ENCODE peak calls at places on chromosome 18, in six cellular contexts. T is fibroblast of lung, I is Panc1, P is uterus, O is mesendoderm, A is IMR-90. G is an unnamed sample. For H3K27me3, the result is how much of the 10 kb centered on the place peaks cover.

GRCh38 chr18:70418551-70419311 is 129.9 kb downstream of the SOCS6 start:
- DNase-seq in P (no peak), I (no peak), A (peak), T (peak), O (no peak), G (no peak)

GRCh38 chr18:44969214-44969842 is 288.6 kb downstream of the SETBP1 start:
- DNase-seq in T (no peak), O (no peak), A (no peak), I (no peak), P (no peak), G (peak)

GRCh38 chr18:4040391-4041172 is 414.5 kb downstream of the DLGAP1 start:
- DNase-seq in T (no peak), I (no peak), P (no peak), A (no peak), O (no peak), G (peak)

GRCh38 chr18:41320090-41320489 is 634.9 kb upstream of the PIK3C3 start:
- DNase-seq in A (no peak), P (no peak), I (no peak), T (no peak), O (peak), G (no peak)

GRCh38 chr18:35588995-35589394 is 7.5 kb downstream of the GALNT1 start:
- DNase-seq in P (no peak), O (peak), A (no peak), I (no peak), T (no peak), G (peak)

GRCh38 chr18:652131-652530 is 5.3 kb upstream of the TYMS start:
- DNase-seq in T (peak), A (no peak), O (no peak), I (no peak), P (no peak), G (no peak)

GRCh38 chr18:24400587-24400986 is 3.0 kb upstream of the OSBPL1A start:
- DNase-seq in T (peak), O (no peak), A (no peak), P (no peak), I (no peak), G (no peak)

GRCh38 chr18:27921904-27922541 is 254.9 kb downstream of the CDH2 start:
- DNase-seq in O (peak), P (no peak), A (peak), T (peak), I (no peak), G (peak)

GRCh38 chr18:77069931-77070330 is 62.7 kb downstream of the MBP start:
- DNase-seq in O (no peak), T (no peak), A (no peak), I (no peak), P (no peak), G (no peak)

GRCh38 chr18:36592282-36592681 is 236.5 kb downstream of the TPGS2 start:
- DNase-seq in I (no peak), T (peak), P (no peak), O (no peak), A (peak), G (no peak)

GRCh38 chr18:62663731-62664336 is 51.5 kb upstream of the PHLPP1 start:
- DNase-seq in T (peak), A (peak), I (no peak), P (no peak), O (peak), G (no peak)

GRCh38 chr18:8139127-8139591 is 470.1 kb upstream of the RAB12 start:
- DNase-seq in P (peak), O (no peak), I (no peak), A (no peak), T (no peak), G (peak)

GRCh38 chr18:41967680-41968079 is 12.6 kb downstream of the PIK3C3 start:
- DNase-seq in A (no peak), T (no peak), I (no peak), P (no peak), O (no peak), G (no peak)

GRCh38 chr18:46250084-46250811 is 146.1 kb downstream of the HAUS1 start:
- DNase-seq in I (no peak), P (no peak), T (peak), O (peak), A (peak), G (peak)

GRCh38 chr18:63210531-63210930 is 109.0 kb downstream of the BCL2 start:
- DNase-seq in O (no peak), A (no peak), P (no peak), T (no peak), I (no peak), G (no peak)

GRCh38 chr18:54742654-54743053 is 85.6 kb upstream of the RAB27B start:
- DNase-seq in P (peak), I (no peak), A (peak), T (peak), O (no peak), G (peak)

GRCh38 chr18:55500316-55501086 is 87.5 kb downstream of the TCF4 start:
- DNase-seq in A (peak), T (peak), I (no peak), O (no peak), P (no peak), G (peak)

GRCh38 chr18:26818461-26818860 is 47.0 kb downstream of the AQP4 start:
- DNase-seq in T (no peak), P (no peak), O (no peak), I (no peak), A (no peak), G (no peak)

GRCh38 chr18:63683152-63683551 is 19.6 kb upstream of the SERPINB11 start:
- DNase-seq in I (no peak), P (no peak), O (peak), T (peak), A (peak), G (peak)

GRCh38 chr18:31835528-31836138 is 75.0 kb upstream of the SLC25A52 start:
- DNase-seq in I (no peak), P (no peak), T (peak), O (no peak), A (peak), G (no peak)

GRCh38 chr18:58117685-58118403 is 73.8 kb downstream of the NEDD4L start:
- DNase-seq in I (peak), T (peak), O (no peak), A (peak), P (no peak), G (peak)

GRCh38 chr18:23572012-23572411 is 14.3 kb downstream of the NPC1 start:
- DNase-seq in I (no peak), T (no peak), O (no peak), A (no peak), P (no peak), G (no peak)

GRCh38 chr18:76524900-76525698 is 30.1 kb upstream of the ZNF516 start:
- DNase-seq in O (peak), A (peak), P (peak), I (no peak), T (peak), G (peak)

GRCh38 chr18:30622104-30622503 is 420.4 kb downstream of the DSC3 start:
- DNase-seq in I (no peak), A (no peak), T (no peak), P (no peak), O (no peak), G (no peak)

GRCh38 chr18:3129053-3129864 is 90.5 kb downstream of the MYOM1 start:
- DNase-seq in A (peak), O (peak), P (peak), I (peak), T (peak), G (peak)

GRCh38 chr18:3332376-3332775 is 70.4 kb downstream of the MYL12B start:
- DNase-seq in O (no peak), P (no peak), T (peak), I (no peak), A (peak), G (peak)

GRCh38 chr18:11710578-11710977 is 21.5 kb downstream of the GNAL start:
- DNase-seq in I (no peak), P (no peak), A (no peak), T (no peak), O (no peak), G (no peak)
- H3K27me3 ChIP-seq in I (under half), P (under half), A (under half), T (under half), O (under half), G (under half)

GRCh38 chr18:51193621-51194287 is 3.7 kb downstream of the MEX3C start:
- DNase-seq in T (peak), I (no peak), A (peak), O (no peak), P (no peak), G (peak)

GRCh38 chr18:51190000-51190399 is 7.5 kb downstream of the MEX3C start:
- DNase-seq in P (no peak), A (no peak), T (no peak), I (no peak), O (no peak), G (no peak)

GRCh38 chr18:51194604-51195003 is 2.9 kb downstream of the MEX3C start:
- DNase-seq in I (no peak), T (peak), P (no peak), A (no peak), O (peak), G (no peak)

GRCh38 chr18:51191139-51191717 is 6.3 kb downstream of the MEX3C start:
- DNase-seq in O (no peak), P (no peak), T (peak), A (no peak), I (no peak), G (no peak)

DNA sequence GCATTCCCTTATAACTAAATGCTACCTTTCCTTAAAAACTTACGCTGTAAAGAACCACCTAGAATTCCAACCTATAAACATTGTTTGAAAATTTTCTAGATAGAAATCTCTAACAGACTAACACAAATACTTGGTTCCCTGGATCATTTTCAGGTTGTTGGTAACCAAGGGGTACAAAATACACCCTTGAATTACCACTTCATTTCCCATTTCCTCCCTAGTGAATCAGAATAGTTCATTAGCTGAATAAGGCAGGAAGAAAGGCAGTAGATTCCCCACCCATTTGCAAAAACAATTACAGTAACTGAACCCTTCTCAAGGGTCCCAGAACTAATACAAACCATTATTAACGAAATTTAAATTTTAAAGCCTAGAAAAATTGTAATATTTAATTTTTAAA is 5.5 kb downstream of the MEX3C start:
- DNase-seq in I (no peak), A (no peak), P (no peak), O (no peak), T (no peak), G (no peak)
- H3K4me3 ChIP-seq in I (no peak), A (no peak), P (no peak), O (no peak), T (no peak), G (no peak)

DNA sequence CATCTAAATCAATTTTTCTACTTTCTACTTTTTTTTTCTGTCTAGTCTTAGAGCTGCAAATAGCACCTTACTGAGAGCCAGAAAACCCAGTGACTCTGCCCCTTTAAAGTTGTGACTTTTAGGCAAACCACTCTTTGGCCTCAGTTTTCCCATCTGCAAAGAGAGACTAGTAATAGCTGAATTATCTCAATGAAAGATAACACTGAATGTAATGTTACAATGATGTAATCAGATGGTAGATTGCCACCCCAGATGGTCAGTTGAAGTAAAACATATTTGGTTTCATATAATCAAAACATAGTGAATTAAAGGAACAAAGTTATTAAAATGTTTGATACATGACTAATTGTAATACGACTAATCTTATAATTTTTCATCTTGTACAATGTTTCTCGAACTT is 5.0 kb upstream of the APCDD1 start:
- DNase-seq in T (peak), A (peak), P (no peak), O (no peak), I (no peak), G (no peak)
- H3K27me3 ChIP-seq in T (under half), A (under half), P (under half), O (under half), I (under half), G (under half)

DNA sequence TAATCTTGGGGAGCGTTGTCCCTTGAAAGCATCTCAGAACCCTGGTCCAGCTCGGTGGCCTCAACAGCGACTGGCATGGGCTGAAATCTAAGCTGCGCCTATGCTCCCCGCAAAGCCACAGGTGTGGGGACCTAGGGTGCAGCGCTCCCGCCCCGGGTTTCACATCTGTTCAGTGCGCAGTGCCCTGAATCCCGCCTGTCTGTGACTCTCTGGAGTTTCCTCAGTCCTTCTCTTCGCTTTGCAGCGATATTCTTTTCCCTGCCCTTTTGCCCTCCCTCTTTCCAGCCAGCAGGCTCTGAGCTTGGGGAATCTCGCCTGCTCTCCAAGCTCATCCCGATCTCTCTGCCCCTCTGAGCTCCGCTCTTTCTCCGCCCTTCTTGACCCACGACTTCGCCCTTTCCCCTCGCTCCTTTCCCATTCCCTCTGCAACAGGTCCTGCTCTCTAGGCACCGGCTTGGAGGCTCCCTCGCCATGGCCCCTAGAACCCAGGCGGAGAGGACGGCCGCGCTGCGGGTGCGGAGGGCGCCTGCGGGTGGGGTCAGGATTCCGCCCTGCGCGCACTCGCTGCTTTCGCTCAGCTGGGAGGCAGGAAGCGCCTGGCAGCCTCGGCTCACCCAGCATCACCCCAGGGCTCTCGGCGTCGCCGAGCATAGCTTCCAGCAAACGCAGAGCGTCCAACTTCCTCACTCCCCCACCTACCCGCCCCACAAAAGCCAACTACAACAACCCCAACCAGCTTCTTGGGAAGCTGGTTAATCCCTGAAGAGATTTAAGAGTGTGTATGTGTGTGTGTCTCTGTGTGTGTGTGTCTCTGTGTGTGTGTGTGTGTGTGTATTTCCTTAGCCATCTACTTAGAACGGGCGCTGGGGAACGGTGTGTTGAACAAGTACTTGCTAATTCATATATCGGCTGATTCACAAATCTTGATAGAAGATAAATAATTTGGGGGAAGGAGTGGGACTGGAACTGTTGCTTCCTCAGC is 1.1 kb downstream of the GRP start:
- DNase-seq in T (no peak), O (peak), A (no peak), I (no peak), P (no peak), G (peak)
- H3K4me3 ChIP-seq in T (no peak), O (peak), A (no peak), I (no peak), P (no peak), G (peak)

G was measured in cardiac muscle cell.